ENCODE peak calls at places on chromosomes 11 and 22, in nine cellular contexts. W, P, Q, T, L, O, M, J and N are unnamed samples. For H3K9me3 and H3K4me1, the result is how much of the 10 kb centered on the place peaks cover.

GRCh38 chr22:36773935-36774334 is 2.0 kb downstream of the IFT27 start:
- DNase-seq in T (no peak), O (no peak), J (no peak), P (no peak), W (peak), L (no peak), M (no peak), Q (no peak), N (no peak)

GRCh38 chr11:42524534-42525227 is 787.1 kb upstream of the API5 start:
- DNase-seq in L (peak), P (peak), M (peak), W (peak), Q (no peak), T (peak), J (peak), O (no peak), N (no peak)

GRCh38 chr11:130087294-130087926 is 17.7 kb downstream of the APLP2 start:
- DNase-seq in P (no peak), W (no peak), Q (no peak), M (no peak), J (no peak), T (no peak), L (no peak), O (no peak), N (no peak)

GRCh38 chr11:27934830-27935145 is 173.2 kb downstream of the KIF18A start:
- DNase-seq in J (no peak), Q (no peak), T (no peak), W (peak), P (no peak), O (no peak), M (no peak), L (no peak), N (peak)

GRCh38 chr11:107858217-107859070 is at the start of gene SLC35F2:
- DNase-seq in P (peak), M (peak), W (peak), T (peak), Q (peak), J (peak), L (peak), O (peak), N (no peak)

GRCh38 chr11:3055881-3056280 is 1.3 kb downstream of the CARS1 start:
- DNase-seq in M (no peak), J (peak), O (no peak), Q (no peak), W (no peak), L (no peak), P (peak), T (no peak), N (no peak)

GRCh38 chr11:77697865-77698264 is 60.3 kb upstream of the CLNS1A start:
- DNase-seq in M (no peak), J (no peak), T (no peak), Q (no peak), L (no peak), W (no peak), O (no peak), P (no peak), N (no peak)

GRCh38 chr11:88590366-88590765 is 252.8 kb upstream of the CTSC start:
- DNase-seq in T (no peak), L (no peak), J (no peak), W (no peak), M (no peak), Q (no peak), O (no peak), P (no peak), N (no peak)

GRCh38 chr11:119727523-119728081 is 1.4 kb downstream of the NECTIN1 start:
- DNase-seq in M (peak), O (peak), T (no peak), P (peak), Q (peak), J (peak), W (no peak), L (peak), N (no peak)

GRCh38 chr22:22745225-22746060 is 101.0 kb downstream of the GGTLC2 start:
- DNase-seq in J (peak), L (no peak), P (peak), Q (no peak), M (peak), T (no peak), W (no peak), O (no peak), N (no peak)

GRCh38 chr11:19805827-19806226 is 93.2 kb downstream of the NAV2 start:
- DNase-seq in W (no peak), Q (no peak), P (no peak), M (no peak), L (no peak), O (no peak), T (no peak), J (no peak), N (no peak)

GRCh38 chr11:20353829-20354434 is 9.6 kb upstream of the HTATIP2 start:
- DNase-seq in W (peak), O (no peak), J (peak), P (no peak), M (no peak), L (no peak), Q (no peak), T (no peak), N (no peak)

GRCh38 chr11:62260261-62260953 is 9.6 kb upstream of the SCGB2A2 start:
- DNase-seq in O (no peak), P (no peak), W (no peak), L (no peak), M (no peak), Q (no peak), T (no peak), J (no peak), N (no peak)

GRCh38 chr11:68049509-68050370 is 10.9 kb downstream of the TCIRG1 start:
- DNase-seq in Q (no peak), L (no peak), T (no peak), W (no peak), J (no peak), P (no peak), O (no peak), M (no peak), N (no peak)

GRCh38 chr22:44698531-44699421 is 3.2 kb upstream of the PRR5 start:
- DNase-seq in W (no peak), J (no peak), P (no peak), O (no peak), T (peak), Q (no peak), M (peak), L (no peak), N (no peak)

GRCh38 chr11:75188671-75189070 is 37.8 kb downstream of the SLCO2B1 start:
- DNase-seq in J (no peak), T (no peak), M (no peak), L (no peak), O (no peak), W (no peak), Q (no peak), P (no peak), N (no peak)

GRCh38 chr11:8357891-8358566 is 94.4 kb upstream of the LMO1 start:
- DNase-seq in W (no peak), P (no peak), M (no peak), Q (no peak), J (no peak), O (no peak), T (no peak), L (no peak), N (no peak)

GRCh38 chr11:8359521-8359920 is 95.8 kb upstream of the LMO1 start:
- DNase-seq in J (no peak), W (no peak), Q (no peak), L (no peak), P (no peak), M (no peak), T (no peak), O (no peak), N (no peak)

GRCh38 chr11:8356216-8356615 is 92.5 kb upstream of the LMO1 start:
- DNase-seq in J (no peak), W (no peak), P (no peak), M (no peak), O (no peak), Q (no peak), L (no peak), T (no peak), N (no peak)

GRCh38 chr11:8356731-8357504 is 93.2 kb upstream of the LMO1 start:
- DNase-seq in W (no peak), J (no peak), Q (no peak), L (no peak), P (no peak), T (peak), M (no peak), O (no peak), N (no peak)

DNA sequence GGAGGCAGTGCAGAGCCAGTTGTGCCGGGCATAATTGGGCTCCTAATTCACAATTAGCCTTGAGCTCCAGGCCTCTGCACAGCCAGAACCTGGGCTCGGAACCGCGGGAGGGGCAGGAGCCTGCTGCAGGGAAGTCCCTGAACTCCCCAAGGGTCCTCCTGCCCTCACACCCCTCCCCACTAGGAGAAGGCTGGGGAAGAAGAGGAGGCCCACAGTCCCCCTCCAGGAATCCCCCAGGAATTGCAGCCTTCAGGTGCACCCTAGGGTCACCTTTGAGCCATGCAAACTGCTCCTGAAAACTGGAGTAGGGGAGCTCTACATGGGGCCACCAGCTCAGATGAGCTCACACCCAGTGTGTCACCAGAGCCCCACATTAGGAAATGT is 93.8 kb upstream of the LMO1 start:
- DNase-seq in J (no peak), W (no peak), L (no peak), O (no peak), M (no peak), P (no peak), Q (no peak), T (no peak), N (no peak)
- H3K9me3 ChIP-seq in J (under half), W (under half), L (under half), O (under half), M (under half), P (under half), Q (under half), T (under half), N (under half)

GRCh38 chr11:117872962-117873827 is 3.3 kb downstream of the FXYD6 start:
- DNase-seq in Q (no peak), P (no peak), M (no peak), T (no peak), J (no peak), L (no peak), O (no peak), W (no peak), N (no peak)

GRCh38 chr11:117871160-117871559 is 5.3 kb downstream of the FXYD6 start:
- DNase-seq in T (no peak), W (no peak), L (no peak), J (no peak), P (no peak), O (no peak), M (no peak), Q (no peak), N (no peak)

GRCh38 chr11:117870176-117870952 is 6.1 kb downstream of the FXYD6 start:
- DNase-seq in T (no peak), P (no peak), L (no peak), W (no peak), O (no peak), Q (no peak), M (no peak), J (no peak), N (no peak)

GRCh38 chr11:117872420-117872961 is 4.0 kb downstream of the FXYD6 start:
- DNase-seq in W (no peak), T (peak), M (no peak), P (no peak), O (no peak), J (no peak), L (peak), Q (no peak), N (no peak)

GRCh38 chr11:117871784-117872183 is 4.7 kb downstream of the FXYD6 start:
- DNase-seq in O (no peak), T (no peak), J (no peak), L (no peak), M (no peak), P (no peak), W (no peak), Q (no peak), N (no peak)
- H3K4me1 ChIP-seq in O (under half), T (half or more), J (under half), L (half or more), M (under half), P (under half), W (under half), Q (half or more), N (under half)

DNA sequence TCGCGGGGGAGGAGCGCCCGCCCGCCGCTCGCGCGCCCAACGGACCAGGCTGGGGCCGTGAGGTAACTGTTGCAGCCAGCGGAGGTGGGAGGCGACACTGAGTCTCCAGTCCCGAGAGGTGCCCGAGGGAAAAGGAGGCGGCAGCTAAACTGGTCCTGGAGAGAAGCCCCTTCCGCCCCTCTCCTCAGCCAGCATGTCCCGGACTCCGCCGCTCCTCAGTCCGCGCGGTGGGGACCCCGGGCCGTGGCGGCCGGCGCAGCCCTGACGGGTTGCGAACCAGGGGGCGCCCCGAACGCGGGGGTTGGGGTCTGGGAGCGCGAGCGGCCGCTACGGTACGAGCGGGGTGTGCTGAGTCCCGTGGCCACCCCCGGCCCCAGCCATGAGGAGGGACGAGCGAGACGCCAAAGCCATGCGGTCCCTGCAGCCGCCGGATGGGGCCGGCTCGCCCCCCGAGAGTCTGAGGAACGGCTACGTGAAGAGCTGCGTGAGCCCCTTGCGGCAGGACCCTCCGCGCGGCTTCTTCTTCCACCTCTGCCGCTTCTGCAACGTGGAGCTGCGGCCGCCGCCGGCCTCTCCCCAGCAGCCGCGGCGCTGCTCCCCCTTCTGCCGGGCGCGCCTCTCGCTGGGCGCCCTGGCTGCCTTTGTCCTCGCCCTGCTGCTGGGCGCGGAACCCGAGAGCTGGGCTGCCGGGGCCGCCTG is at the start of gene PDE3B:
- DNase-seq in O (peak), T (peak), W (peak), P (peak), L (peak), J (peak), M (peak), Q (peak), N (no peak)
- TF ChIP-seq CTCF in O (peak), T (no peak), W (peak), P (no peak), L (no peak), J (peak), M (no peak), Q (no peak), N (no peak)

DNA sequence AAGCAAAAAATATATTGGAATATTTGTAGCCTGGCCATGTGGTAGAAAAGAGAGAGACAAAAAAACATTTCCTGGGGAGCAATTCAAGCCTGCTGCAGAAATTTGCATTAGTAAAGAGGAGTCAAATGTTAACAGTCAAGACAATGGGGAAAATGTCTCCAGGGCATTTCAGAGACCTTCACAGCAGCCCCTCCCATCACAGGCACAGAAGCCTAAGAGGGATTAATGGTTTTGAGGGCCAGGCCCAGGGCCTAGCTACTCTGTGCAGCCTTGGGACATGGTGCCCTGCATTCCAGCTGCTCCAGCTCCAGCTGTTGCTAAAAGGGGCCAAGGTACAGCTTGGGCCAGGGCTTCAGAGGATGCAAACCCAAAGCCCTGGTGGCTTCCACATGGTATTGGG is 46.8 kb downstream of the PGR start:
- DNase-seq in L (no peak), T (no peak), J (no peak), O (no peak), W (no peak), Q (no peak), M (no peak), P (no peak), N (no peak)
- H3K9me3 ChIP-seq in L (under half), T (under half), J (under half), O (under half), W (under half), Q (under half), M (under half), P (under half), N (under half)